ENCODE peak calls at places on chromosome 11, in six cellular contexts. P, Z, X, B, Q and D are unnamed samples.

GRCh38 chr11:126334665-126335462 is 20.6 kb upstream of the ST3GAL4 start:
- DNase-seq in Q (peak; percentile 88), P (peak; percentile 76), Z (no peak), B (no peak), X (no peak), D (no peak)

GRCh38 chr11:126526471-126526870 is 171.0 kb downstream of the ST3GAL4 start:
- DNase-seq in Q (no peak), B (no peak), P (no peak), X (no peak), Z (no peak), D (no peak)

GRCh38 chr11:96306933-96307747 is 35.9 kb downstream of the MAML2 start:
- DNase-seq in X (peak; percentile 42), Z (no peak), Q (peak; percentile 100), P (peak; percentile 99), B (no peak), D (peak; percentile 65)

GRCh38 chr11:12201016-12201985 is 90.9 kb downstream of the MICAL2 start:
- DNase-seq in X (no peak), B (no peak), P (peak; percentile 97), Z (no peak), Q (peak; percentile 94), D (peak; percentile 95)

GRCh38 chr11:111361874-111362273 is 17.2 kb downstream of the POU2AF1 start:
- DNase-seq in Z (no peak), X (no peak), B (no peak), Q (no peak), P (no peak), D (no peak)

GRCh38 chr11:134047586-134047999 is 21.3 kb upstream of the JAM3 start:
- DNase-seq in Z (no peak), X (no peak), B (no peak), P (peak; percentile 90), Q (peak; percentile 85), D (no peak)

GRCh38 chr11:120335596-120335927 is 651 bp upstream of the ARHGEF12 start:
- DNase-seq in X (no peak), Z (no peak), P (peak; percentile 34), Q (no peak), B (no peak), D (no peak)

GRCh38 chr11:70005107-70005818 is 72.9 kb upstream of the ANO1 start:
- DNase-seq in X (no peak), Z (no peak), Q (peak; percentile 86), B (no peak), P (peak; percentile 96), D (no peak)

GRCh38 chr11:68021167-68021787 is 9.2 kb upstream of the NDUFS8 start:
- DNase-seq in B (no peak), Q (no peak), X (no peak), Z (peak; percentile 67), P (no peak), D (peak; percentile 49)

GRCh38 chr11:95068549-95068948 is 1.8 kb downstream of the SRSF8 start:
- DNase-seq in Q (peak; percentile 97), X (peak; percentile 38), B (no peak), Z (peak; percentile 45), P (peak; percentile 87), D (peak; percentile 85)

GRCh38 chr11:112363527-112363926 is 102.9 kb upstream of the PLET1 start:
- DNase-seq in B (no peak), Q (peak; percentile 56), P (peak; percentile 60), X (no peak), Z (no peak), D (no peak)

GRCh38 chr11:910589-911030 is at the start of gene CHID1:
- DNase-seq in Q (peak; percentile 71), P (peak; percentile 67), Z (peak; percentile 93), B (peak; percentile 95), X (peak; percentile 87), D (peak; percentile 89)
- H4K91ac ChIP-seq in Q (peak within 1 kb of the TSS; percentile 88), P (peak within 1 kb of the TSS; percentile 63), Z (no peak within 1 kb of the TSS), B (peak within 1 kb of the TSS; percentile 84), X (peak within 1 kb of the TSS; percentile 94), D (peak within 1 kb of the TSS; percentile 98)

GRCh38 chr11:128471138-128471661 is 116.2 kb downstream of the ETS1 start:
- DNase-seq in P (no peak), Q (no peak), Z (no peak), B (no peak), X (no peak), D (no peak)

GRCh38 chr11:128472128-128473110 is 114.9 kb downstream of the ETS1 start:
- DNase-seq in Z (no peak), B (no peak), P (peak; percentile 79), X (no peak), Q (peak; percentile 63), D (no peak)

GRCh38 chr11:128476031-128476430 is 111.3 kb downstream of the ETS1 start:
- DNase-seq in Z (no peak), B (no peak), X (no peak), Q (no peak), P (no peak), D (peak; percentile 16)

GRCh38 chr11:128474036-128474874 is 113.1 kb downstream of the ETS1 start:
- DNase-seq in X (no peak), Z (no peak), B (no peak), P (no peak), Q (no peak), D (no peak)

DNA sequence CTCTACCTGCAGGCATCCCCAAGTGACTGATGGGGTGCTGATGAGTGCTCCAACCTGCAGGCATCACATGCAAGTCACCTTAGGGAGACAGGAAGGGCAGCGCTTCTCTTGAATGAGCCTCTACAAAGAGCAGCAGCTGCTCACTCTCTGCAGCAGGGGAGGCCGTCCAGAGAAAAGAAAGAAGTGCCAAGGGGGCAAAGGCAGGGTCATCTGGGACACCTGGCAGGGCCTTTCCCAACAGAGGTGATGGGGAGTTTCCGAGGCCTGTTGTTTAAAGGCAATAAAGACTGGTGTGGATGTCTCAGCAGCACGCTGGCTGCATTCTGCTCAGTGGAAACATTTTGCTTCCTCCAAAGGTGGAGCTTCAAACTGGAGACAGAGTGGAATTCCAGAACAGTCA is 113.7 kb downstream of the ETS1 start:
- DNase-seq in P (no peak), Q (no peak), Z (no peak), X (no peak), B (no peak), D (no peak)
- H4K91ac ChIP-seq in P (no peak overlapping the region), Q (no peak overlapping the region), Z (no peak overlapping the region), X (no peak overlapping the region), B (no peak overlapping the region), D (no peak overlapping the region)

DNA sequence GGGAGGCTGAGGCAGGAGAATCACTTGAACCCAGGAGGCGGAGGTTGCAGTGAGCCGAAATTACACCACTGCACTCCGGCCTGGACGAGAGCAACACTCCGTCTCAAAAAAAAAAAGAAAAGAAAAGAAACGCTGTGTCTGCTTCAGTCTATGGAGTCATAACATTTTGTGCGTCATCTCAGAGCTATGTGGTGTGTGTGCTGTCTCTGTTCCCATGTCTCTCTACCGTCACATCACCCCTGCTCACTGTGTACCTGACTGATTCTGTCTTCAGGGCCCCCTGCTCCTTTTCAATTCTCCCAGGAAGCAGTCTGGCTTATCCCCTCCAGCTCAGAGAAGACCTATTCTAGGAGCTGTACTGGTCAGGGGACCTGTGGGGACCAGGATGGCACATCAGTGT is 7.0 kb downstream of the BACE1-AS start:
- DNase-seq in P (no peak), Z (no peak), B (no peak), X (no peak), Q (no peak), D (no peak)
- H4K91ac ChIP-seq in P (no peak overlapping the region), Z (no peak overlapping the region), B (no peak overlapping the region), X (no peak overlapping the region), Q (no peak overlapping the region), D (no peak overlapping the region)

GRCh38 chr11:81174646-81175330 is 1558.9 kb downstream of the FAM181B start:
- DNase-seq in Z (no peak), B (no peak), Q (no peak), P (no peak), X (no peak), D (no peak)
- H4K91ac ChIP-seq in Z (no peak overlapping the region), B (no peak overlapping the region), Q (no peak overlapping the region), P (no peak overlapping the region), X (no peak overlapping the region), D (no peak overlapping the region)

GRCh38 chr11:2835768-2836150 is 49.8 kb downstream of the CDKN1C start:
- DNase-seq in Z (no peak), X (no peak), P (no peak), B (no peak), Q (no peak), D (no peak)
- H4K91ac ChIP-seq in Z (no peak overlapping the region), X (no peak overlapping the region), P (no peak overlapping the region), B (no peak overlapping the region), Q (peak overlapping the region; percentile 23), D (peak overlapping the region; percentile 46)

DNA sequence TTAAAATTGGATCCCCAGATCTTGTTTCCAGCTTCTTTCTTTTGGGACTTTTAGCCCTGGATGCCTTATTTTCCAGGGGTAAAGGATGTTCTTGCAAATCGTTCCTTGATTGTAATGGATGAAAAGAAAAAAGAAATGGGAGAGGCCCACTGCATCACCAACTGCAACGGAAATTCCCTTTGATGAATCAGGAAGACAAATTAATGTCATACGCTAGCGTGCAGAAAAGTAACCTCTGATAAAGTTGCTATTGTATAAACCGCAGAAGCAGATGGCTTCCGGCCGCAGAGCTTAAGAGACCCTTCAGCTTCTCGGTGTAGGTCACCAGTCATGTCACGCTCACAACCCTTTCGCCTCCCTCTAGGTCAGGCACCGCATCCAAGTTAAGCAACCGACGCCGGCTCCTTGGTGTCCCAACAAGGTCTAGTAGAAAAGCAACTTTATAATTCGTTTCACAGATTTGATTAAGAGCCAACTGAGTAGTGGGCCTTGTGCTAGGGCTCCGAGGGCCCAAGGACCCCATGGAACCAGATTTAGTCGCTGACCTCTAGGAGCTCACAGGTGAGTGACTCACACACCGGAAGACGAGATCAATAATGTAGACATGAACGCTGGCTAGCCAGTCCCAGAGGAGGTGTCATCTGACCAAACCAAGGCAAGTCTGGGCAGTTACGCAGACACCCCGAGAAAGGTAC is 1.3 kb upstream of the ZFP91 start:
- DNase-seq in P (peak; percentile 97), Q (peak; percentile 99), Z (no peak), B (peak; percentile 74), X (no peak), D (peak; percentile 52)
- H4K91ac ChIP-seq in P (peak overlapping the region; percentile 94), Q (peak overlapping the region; percentile 91), Z (no peak overlapping the region), B (peak overlapping the region; percentile 41), X (no peak overlapping the region), D (peak overlapping the region; percentile 77)